ENCODE peak calls at places on chromosomes 12 and 14, in seven cellular contexts. O is SK-N-SH; J is CD4-positive, CD25-positive, alpha-beta regulatory T cell; C is IMR-90; V is tibial artery; U is CD4-positive, alpha-beta memory T cell; L is psoas muscle. F is an unnamed sample. For H3K9me3, the result is how much of the 10 kb centered on the place peaks cover.

GRCh38 chr12:3671330-3672112 is 81.4 kb downstream of the CRACR2A start:
- DNase-seq in O (no peak), J (no peak), C (no peak), V (no peak), U (no peak), L (no peak), F (no peak)

GRCh38 chr12:67633708-67634107 is 14.8 kb upstream of the DYRK2 start:
- DNase-seq in O (no peak), J (no peak), C (no peak), V (peak), U (no peak), L (no peak), F (no peak)

GRCh38 chr12:120352117-120352516 is 16.8 kb downstream of the MSI1 start:
- DNase-seq in O (no peak), J (no peak), C (peak), V (no peak), U (no peak), L (no peak), F (no peak)

GRCh38 chr12:104154806-104155205 is 16.8 kb upstream of the NFYB start:
- DNase-seq in O (no peak), J (no peak), C (no peak), V (no peak), U (no peak), L (no peak), F (no peak)

GRCh38 chr12:3872800-3873636 is at the start of gene PARP11:
- DNase-seq in O (peak), J (peak), C (peak), V (peak), U (peak), L (peak), F (peak)

GRCh38 chr12:52155048-52155868 is 36.6 kb downstream of the KRT80 start:
- DNase-seq in O (no peak), J (peak), C (no peak), V (no peak), U (peak), L (no peak), F (no peak)

GRCh38 chr14:102917469-102918211 is 4.8 kb upstream of the AMN start:
- DNase-seq in O (peak), J (peak), C (peak), V (peak), U (peak), L (peak), F (peak)

GRCh38 chr12:112180422-112180821 is 55.1 kb downstream of the TRAFD1 start:
- DNase-seq in O (no peak), J (no peak), C (no peak), V (no peak), U (no peak), L (no peak), F (no peak)

GRCh38 chr12:1882850-1883470 is 35.5 kb downstream of the CACNA2D4 start:
- DNase-seq in O (peak), J (no peak), C (no peak), V (no peak), U (no peak), L (no peak), F (no peak)

GRCh38 chr14:91649930-91650329 is 82.0 kb downstream of the CATSPERB start:
- DNase-seq in O (peak), J (peak), C (peak), V (no peak), U (peak), L (no peak), F (no peak)

GRCh38 chr14:85217412-85217811 is 312.5 kb upstream of the FLRT2 start:
- DNase-seq in O (no peak), J (no peak), C (peak), V (no peak), U (no peak), L (no peak), F (peak)

GRCh38 chr14:56718312-56718711 is 92.0 kb downstream of the OTX2 start:
- DNase-seq in O (no peak), J (no peak), C (no peak), V (no peak), U (no peak), L (no peak), F (no peak)

GRCh38 chr12:95809000-95809680 is 18.6 kb upstream of the NTN4 start:
- DNase-seq in O (no peak), J (no peak), C (no peak), V (no peak), U (no peak), L (no peak), F (no peak)

GRCh38 chr14:91889477-91890211 is 22.3 kb upstream of the TC2N start:
- DNase-seq in O (no peak), J (no peak), C (no peak), V (no peak), U (no peak), L (no peak), F (no peak)

GRCh38 chr14:91848602-91849001 is 18.7 kb downstream of the TC2N start:
- DNase-seq in O (no peak), J (no peak), C (no peak), V (no peak), U (no peak), L (no peak), F (no peak)

GRCh38 chr12:78036889-78037288 is 206.2 kb downstream of the NAV3 start:
- DNase-seq in O (no peak), J (no peak), C (no peak), V (no peak), U (no peak), L (no peak), F (no peak)

GRCh38 chr14:53151523-53151866 is 1.6 kb downstream of the DDHD1 start:
- DNase-seq in O (no peak), J (no peak), C (no peak), V (no peak), U (no peak), L (no peak), F (peak)

GRCh38 chr12:79547044-79547734 is 143.6 kb downstream of the PAWR start:
- DNase-seq in O (no peak), J (no peak), C (peak), V (no peak), U (no peak), L (no peak), F (peak)

GRCh38 chr12:64457036-64457435 is 5.1 kb downstream of the TBK1 start:
- DNase-seq in O (no peak), J (peak), C (peak), V (no peak), U (peak), L (no peak), F (no peak)

GRCh38 chr14:98904677-98905076 is 367.3 kb downstream of the BCL11B start:
- DNase-seq in O (no peak), J (no peak), C (no peak), V (no peak), U (no peak), L (no peak), F (no peak)

GRCh38 chr12:666766-667308 is 3.6 kb upstream of the NINJ2 start:
- DNase-seq in O (no peak), J (peak), C (peak), V (no peak), U (peak), L (no peak), F (no peak)

GRCh38 chr12:89070603-89071002 is 281.7 kb downstream of the DUSP6 start:
- DNase-seq in O (no peak), J (no peak), C (no peak), V (no peak), U (no peak), L (no peak), F (no peak)

GRCh38 chr14:74655597-74656389 is 43.8 kb upstream of the LTBP2 start:
- DNase-seq in O (no peak), J (no peak), C (peak), V (no peak), U (no peak), L (no peak), F (no peak)

GRCh38 chr14:100398044-100398443 is 74.9 kb downstream of the SLC25A47 start:
- DNase-seq in O (no peak), J (no peak), C (no peak), V (no peak), U (no peak), L (no peak), F (peak)

GRCh38 chr12:9334026-9334692 is 126.0 kb upstream of the PZP start:
- DNase-seq in O (no peak), J (no peak), C (peak), V (no peak), U (no peak), L (no peak), F (peak)

GRCh38 chr12:119681953-119682352 is 14.0 kb downstream of the PRKAB1 start:
- DNase-seq in O (no peak), J (no peak), C (no peak), V (no peak), U (no peak), L (no peak), F (no peak)

GRCh38 chr12:47939009-47939601 is 24.3 kb upstream of the TMEM106C start:
- DNase-seq in O (no peak), J (no peak), C (no peak), V (peak), U (no peak), L (no peak), F (no peak)

DNA sequence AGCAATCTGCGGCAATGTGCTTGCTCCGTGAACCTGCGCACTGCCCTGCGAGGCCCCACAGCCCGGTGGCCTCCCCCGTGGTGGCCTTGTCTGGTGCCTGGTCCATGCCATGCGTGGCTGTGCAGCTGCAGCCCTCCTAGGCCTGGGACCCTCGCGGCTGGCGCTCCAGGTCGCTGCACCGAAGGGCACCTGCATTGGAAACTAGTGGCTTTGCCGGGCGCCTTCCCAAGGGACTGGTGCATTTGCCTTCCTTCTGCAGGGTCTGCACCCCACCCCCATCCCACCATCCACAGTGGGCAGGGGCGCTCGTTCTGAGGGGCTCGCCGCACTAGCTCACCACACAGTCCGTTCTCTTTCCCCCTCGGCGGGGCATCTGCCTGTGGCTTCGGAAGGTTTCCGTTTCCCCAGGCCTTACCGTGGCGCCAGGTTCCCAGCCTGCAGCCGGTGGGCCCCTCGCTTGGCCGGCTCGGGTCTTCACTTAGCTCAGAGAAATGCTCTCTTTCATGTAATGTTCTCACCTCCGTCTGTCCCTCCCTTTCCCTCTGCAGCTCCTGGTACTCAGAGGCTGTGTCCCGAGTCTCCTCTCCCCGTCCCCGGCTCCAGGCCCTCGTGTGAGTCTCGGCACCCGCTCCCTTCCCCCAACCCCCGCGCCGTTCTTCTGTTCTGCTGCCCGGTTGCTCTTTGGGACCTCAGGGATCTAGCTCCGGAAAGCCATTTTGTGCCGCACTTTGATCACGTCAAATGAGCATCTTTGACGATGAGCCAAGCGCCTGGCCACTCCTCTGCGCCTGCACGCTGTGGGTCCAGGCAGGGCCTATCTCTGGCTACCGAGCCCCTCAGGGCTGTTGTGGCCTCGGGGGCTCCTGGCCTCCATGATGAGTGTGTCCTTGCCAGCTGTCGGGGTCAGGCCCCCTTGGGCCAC is 31.9 kb downstream of the JAG2 start:
- DNase-seq in O (no peak), J (no peak), C (no peak), V (peak), U (no peak), L (no peak), F (no peak)
- H3K4me3 ChIP-seq in O (no peak), J (no peak), C (no peak), V (no peak), U (no peak), L (no peak), F (no peak)

GRCh38 chr12:133038310-133038709 is 1.0 kb downstream of the ZNF84 start:
- DNase-seq in O (no peak), J (no peak), C (no peak), V (no peak), U (no peak), L (no peak), F (no peak)

GRCh38 chr12:133037207-133038005 is at the start of gene ZNF84:
- DNase-seq in O (peak), J (peak), C (peak), V (peak), U (peak), L (peak), F (peak)
- H3K9me3 ChIP-seq in O (under half), J (half or more), C (under half), V (half or more), U (under half), L (half or more), F (under half)

GRCh38 chr12:11746024-11746771 is 96.7 kb downstream of the ETV6 start:
- DNase-seq in O (no peak), J (no peak), C (peak), V (no peak), U (no peak), L (no peak), F (no peak)

GRCh38 chr12:11741434-11742092 is 92.1 kb downstream of the ETV6 start:
- DNase-seq in O (no peak), J (no peak), C (no peak), V (no peak), U (no peak), L (no peak), F (no peak)

GRCh38 chr12:11745112-11745511 is 95.6 kb downstream of the ETV6 start:
- DNase-seq in O (no peak), J (no peak), C (no peak), V (no peak), U (no peak), L (no peak), F (no peak)

GRCh38 chr12:11743333-11743732 is 93.9 kb downstream of the ETV6 start:
- DNase-seq in O (no peak), J (no peak), C (no peak), V (no peak), U (no peak), L (no peak), F (no peak)

GRCh38 chr12:11743748-11744147 is 94.3 kb downstream of the ETV6 start:
- DNase-seq in O (no peak), J (no peak), C (no peak), V (no peak), U (no peak), L (no peak), F (no peak)
- H3K4me3 ChIP-seq in O (no peak), J (no peak), C (no peak), V (no peak), U (no peak), L (no peak), F (no peak)

DNA sequence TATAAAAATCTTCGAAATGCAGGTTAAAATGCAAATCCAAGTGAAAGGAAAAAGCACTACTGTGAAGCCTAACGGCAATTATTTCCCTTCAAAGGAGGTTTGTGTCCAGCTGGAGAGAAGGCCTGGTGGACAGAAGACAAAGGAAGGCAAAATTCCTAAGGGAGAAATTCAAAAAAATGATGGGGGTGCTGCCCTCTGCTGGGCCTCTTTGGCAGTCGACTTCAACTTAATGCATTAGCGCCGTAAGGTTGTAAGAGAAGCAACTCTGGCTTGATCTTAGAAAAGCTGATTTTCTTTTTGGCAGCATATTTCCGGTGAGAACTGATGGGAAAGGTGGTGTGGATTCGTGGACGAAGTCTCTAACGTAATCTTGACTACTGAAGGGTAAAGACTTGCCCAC is 34.3 kb upstream of the CHFR start:
- DNase-seq in O (no peak), J (no peak), C (no peak), V (no peak), U (no peak), L (no peak), F (no peak)
- H3K9me3 ChIP-seq in O (under half), J (half or more), C (half or more), V (half or more), U (half or more), L (half or more), F (under half)

DNA sequence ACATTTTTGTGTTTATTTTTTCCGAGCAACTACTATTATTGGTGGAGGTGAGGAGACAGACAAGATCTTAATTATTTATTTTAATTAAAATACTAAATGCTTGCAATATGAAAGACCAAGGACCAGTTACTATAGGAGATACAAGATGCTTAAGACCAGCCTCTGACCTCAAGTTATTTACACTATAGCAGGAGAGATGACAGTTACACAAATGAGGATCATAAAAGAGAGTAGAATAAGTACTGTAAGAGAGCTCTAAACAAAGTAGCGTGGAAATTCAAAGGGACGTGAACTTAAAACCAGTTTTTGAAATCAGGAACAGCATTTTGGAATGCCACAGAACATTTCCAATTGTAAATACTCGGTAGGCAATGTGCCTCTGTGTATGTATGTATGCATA is 128.0 kb upstream of the ATF1 start:
- DNase-seq in O (no peak), J (no peak), C (no peak), V (no peak), U (no peak), L (no peak), F (no peak)
- H3K4me3 ChIP-seq in O (no peak), J (no peak), C (no peak), V (no peak), U (no peak), L (no peak), F (no peak)

GRCh38 chr14:19823765-19824164 is 20.2 kb downstream of the OR4N2 start:
- DNase-seq in O (no peak), J (no peak), C (no peak), V (no peak), U (no peak), L (no peak), F (no peak)

GRCh38 chr14:19823178-19823577 is 19.6 kb downstream of the OR4N2 start:
- DNase-seq in O (no peak), J (no peak), C (no peak), V (no peak), U (no peak), L (no peak), F (no peak)

DNA sequence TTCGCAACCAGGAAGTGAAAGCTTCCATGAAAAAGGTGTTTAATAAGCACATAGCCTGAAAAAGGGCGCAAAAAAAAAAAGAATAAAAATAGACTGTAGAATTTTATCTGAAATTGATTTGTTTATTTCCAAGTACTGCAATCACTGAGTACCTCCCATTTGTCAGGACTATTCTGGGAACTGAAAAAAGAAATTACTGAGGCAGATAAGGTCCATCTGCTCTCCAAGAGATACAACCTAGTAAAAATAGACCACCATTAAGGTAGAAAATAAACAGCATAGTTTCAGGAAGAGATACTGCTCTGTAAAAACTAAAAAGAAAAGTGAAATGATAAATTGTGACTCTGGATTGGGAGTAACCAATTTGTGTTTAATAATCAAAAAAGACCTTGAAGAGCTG is 24.7 kb downstream of the OR4N2 start:
- DNase-seq in O (no peak), J (no peak), C (no peak), V (no peak), U (no peak), L (no peak), F (no peak)
- H3K9me3 ChIP-seq in O (under half), J (under half), C (under half), V (under half), U (under half), L (under half), F (under half)

GRCh38 chr14:50061664-50062437 is 54.5 kb downstream of the VCPKMT start:
- DNase-seq in O (peak), J (peak), C (peak), V (no peak), U (peak), L (no peak), F (no peak)

GRCh38 chr14:50063876-50064420 is 52.4 kb downstream of the VCPKMT start:
- DNase-seq in O (no peak), J (no peak), C (no peak), V (no peak), U (no peak), L (no peak), F (no peak)

GRCh38 chr14:50060871-50061663 is 55.3 kb downstream of the VCPKMT start:
- DNase-seq in O (peak), J (peak), C (peak), V (peak), U (no peak), L (peak), F (peak)

GRCh38 chr14:50064993-50065392 is 51.4 kb downstream of the VCPKMT start:
- DNase-seq in O (no peak), J (peak), C (no peak), V (peak), U (peak), L (no peak), F (no peak)

DNA sequence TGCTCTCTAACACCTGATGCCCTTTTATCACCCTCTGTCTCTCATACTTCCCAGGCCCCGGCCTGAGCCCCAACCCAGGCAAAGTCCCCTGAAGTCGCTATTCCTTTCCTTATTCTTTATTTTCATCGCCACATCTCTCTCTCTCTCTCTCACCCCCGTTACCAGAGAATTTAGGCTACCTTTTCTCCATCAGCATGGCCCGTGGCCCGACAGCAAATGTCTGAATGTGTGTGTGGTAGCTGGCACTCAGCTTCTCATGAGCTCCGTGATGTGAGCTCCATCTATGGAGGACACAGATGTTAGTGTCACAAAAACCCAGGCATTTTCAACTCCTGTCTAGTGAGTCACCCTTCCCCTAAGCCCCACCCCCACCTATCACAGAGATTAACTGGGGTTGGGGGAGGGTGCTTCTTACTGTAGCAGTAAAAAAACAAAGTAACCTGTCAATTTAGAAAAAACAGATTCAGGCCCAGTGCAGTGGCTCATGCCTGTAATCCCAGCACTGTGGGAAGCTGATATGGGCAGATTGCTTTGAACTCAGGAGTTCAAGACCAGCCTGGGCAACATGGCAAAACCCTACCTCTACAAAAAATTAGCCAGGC is 53.8 kb downstream of the VCPKMT start:
- DNase-seq in O (peak), J (peak), C (peak), V (no peak), U (peak), L (no peak), F (peak)
- H3K4me3 ChIP-seq in O (no peak), J (peak), C (no peak), V (no peak), U (peak), L (no peak), F (no peak)

F was measured in HAP-1.